ENCODE peak calls at places on chromosomes 2 and 18, in eight cellular contexts. W is cardiac fibroblast; O is effector memory CD4-positive, alpha-beta T cell; U is endodermal cell; B is tibial nerve; V is thoracic aorta; L is uterus; E is colonic mucosa. I is an unnamed sample.

GRCh38 chr2:216057688-216058193 is 23.9 kb downstream of the PECR start:
- DNase-seq in W (peak), O (peak), U (no peak), B (no peak), V (no peak), L (no peak), E (peak), I (no peak)

GRCh38 chr18:35084494-35085449 is 43.6 kb downstream of the MAPRE2 start:
- DNase-seq in W (no peak), O (no peak), U (no peak), B (no peak), V (no peak), L (no peak), E (peak), I (no peak)

GRCh38 chr2:126953483-126953882 is 54.8 kb downstream of the TEX51 start:
- DNase-seq in W (no peak), O (no peak), U (no peak), B (no peak), V (no peak), L (no peak), E (no peak), I (no peak)

GRCh38 chr2:206257345-206257744 is 17.1 kb upstream of the ZDBF2 start:
- DNase-seq in W (no peak), O (no peak), U (peak), B (no peak), V (no peak), L (no peak), E (no peak), I (no peak)

GRCh38 chr2:106638043-106638442 is 150.9 kb downstream of the CD8B2 start:
- DNase-seq in W (peak), O (no peak), U (no peak), B (no peak), V (no peak), L (no peak), E (no peak), I (no peak)

GRCh38 chr2:82954868-82955267 is 1504.2 kb downstream of the SUCLG1 start:
- DNase-seq in W (no peak), O (no peak), U (no peak), B (no peak), V (no peak), L (no peak), E (no peak), I (no peak)

GRCh38 chr2:192201116-192201515 is 6.4 kb upstream of the TMEFF2 start:
- DNase-seq in W (no peak), O (no peak), U (no peak), B (no peak), V (no peak), L (no peak), E (no peak), I (no peak)

GRCh38 chr2:216745453-216745852 is 50.1 kb upstream of the IGFBP5 start:
- DNase-seq in W (no peak), O (no peak), U (no peak), B (no peak), V (no peak), L (no peak), E (no peak), I (no peak)

GRCh38 chr2:217846321-217846743 is 156.5 kb downstream of the TNS1 start:
- DNase-seq in W (no peak), O (no peak), U (no peak), B (no peak), V (no peak), L (no peak), E (no peak), I (no peak)

GRCh38 chr2:109126501-109126860 is 2.5 kb upstream of the SH3RF3 start:
- DNase-seq in W (peak), O (no peak), U (no peak), B (no peak), V (no peak), L (no peak), E (no peak), I (no peak)

GRCh38 chr2:221431477-221431876 is 140.6 kb downstream of the EPHA4 start:
- DNase-seq in W (no peak), O (no peak), U (no peak), B (no peak), V (no peak), L (no peak), E (no peak), I (no peak)

GRCh38 chr2:47534179-47534919 is 131.4 kb downstream of the MSH2 start:
- DNase-seq in W (peak), O (no peak), U (peak), B (no peak), V (no peak), L (peak), E (peak), I (peak)

GRCh38 chr2:9319338-9319715 is 104.0 kb downstream of the ITGB1BP1 start:
- DNase-seq in W (no peak), O (no peak), U (no peak), B (no peak), V (no peak), L (no peak), E (no peak), I (no peak)
- H3K4me3 ChIP-seq in W (no peak), O (no peak), U (no peak), B (no peak), V (no peak), L (no peak), E (no peak), I (peak)

GRCh38 chr2:72545790-72546189 is 280.0 kb downstream of the EXOC6B start:
- DNase-seq in W (no peak), O (no peak), U (no peak), B (no peak), V (no peak), L (no peak), E (no peak), I (no peak)
- H3K4me3 ChIP-seq in W (no peak), O (no peak), U (no peak), B (no peak), V (no peak), L (no peak), E (no peak), I (no peak)

GRCh38 chr2:138931284-138932256 is 151.4 kb upstream of the NXPH2 start:
- DNase-seq in W (no peak), O (no peak), U (no peak), B (no peak), V (no peak), L (no peak), E (no peak), I (no peak)
- H3K4me3 ChIP-seq in W (no peak), O (no peak), U (no peak), B (no peak), V (no peak), L (no peak), E (no peak), I (no peak)

DNA sequence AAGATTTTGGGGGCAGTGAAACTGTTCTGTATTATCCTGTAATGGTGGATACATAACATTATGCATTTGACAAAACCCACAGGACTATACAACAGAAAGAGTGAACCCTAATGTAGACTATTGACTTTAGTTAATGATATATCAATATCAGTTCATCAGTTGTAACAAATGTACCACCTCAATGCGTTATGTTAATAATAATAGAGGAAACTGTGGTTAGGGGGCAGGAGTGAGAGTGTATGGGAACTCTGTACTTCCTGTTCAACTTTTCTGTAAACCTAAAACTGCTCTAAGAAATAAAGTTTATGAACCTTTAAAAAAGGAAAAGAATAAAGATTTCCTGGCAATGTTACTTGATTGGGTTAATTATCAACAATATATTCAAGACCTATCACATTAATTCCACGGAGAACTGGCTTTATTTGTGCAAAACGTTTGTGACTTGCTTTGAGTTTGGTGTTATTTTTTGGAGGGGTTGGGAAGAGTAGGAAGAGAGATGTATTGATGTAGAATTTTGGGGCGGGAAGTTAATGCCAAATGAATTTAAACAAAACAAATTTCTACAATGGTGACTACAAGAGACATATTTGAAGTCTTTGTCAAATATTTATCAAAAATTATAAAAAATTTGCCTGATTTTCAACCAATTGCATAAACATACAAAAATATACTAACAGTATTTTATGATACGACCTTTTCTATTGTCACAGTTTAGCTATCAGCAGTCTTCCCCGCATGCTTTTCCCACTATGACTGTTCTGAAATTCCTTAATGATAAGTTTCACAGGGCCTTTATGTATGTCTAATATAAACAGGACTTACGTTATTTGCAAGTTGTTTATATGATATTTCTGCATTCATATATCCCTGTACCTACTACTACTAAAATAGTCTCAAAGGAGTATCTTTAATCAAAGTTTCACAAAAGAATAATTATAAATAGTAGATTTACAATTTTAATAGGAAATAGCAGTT is 2.1 kb upstream of the RTN4 start:
- DNase-seq in W (no peak), O (no peak), U (no peak), B (no peak), V (no peak), L (no peak), E (no peak), I (no peak)
- H3K4me3 ChIP-seq in W (no peak), O (no peak), U (peak), B (no peak), V (peak), L (no peak), E (no peak), I (no peak)

DNA sequence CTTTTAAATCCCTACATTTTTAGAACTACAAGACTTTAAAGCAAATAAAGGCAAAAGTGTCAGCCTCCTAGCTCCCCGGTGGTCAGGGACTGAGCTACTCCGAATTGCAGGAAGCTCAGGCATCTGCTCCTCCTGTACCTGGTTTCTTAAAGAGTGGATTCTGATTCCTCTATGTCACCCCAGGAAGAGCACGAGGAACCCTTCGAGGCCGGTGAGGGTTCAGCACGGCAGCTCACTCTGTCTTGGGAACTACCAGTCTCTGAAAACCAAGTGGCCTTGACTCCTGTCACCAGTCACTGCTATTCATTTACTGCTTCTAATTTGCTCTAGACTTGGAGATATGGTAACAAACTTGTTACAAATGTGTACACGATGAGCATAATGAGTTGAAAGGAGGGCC is 2.3 kb downstream of the PER2 start:
- DNase-seq in W (no peak), O (no peak), U (no peak), B (no peak), V (no peak), L (no peak), E (no peak), I (no peak)
- H3K4me3 ChIP-seq in W (no peak), O (no peak), U (peak), B (no peak), V (peak), L (no peak), E (no peak), I (no peak)

DNA sequence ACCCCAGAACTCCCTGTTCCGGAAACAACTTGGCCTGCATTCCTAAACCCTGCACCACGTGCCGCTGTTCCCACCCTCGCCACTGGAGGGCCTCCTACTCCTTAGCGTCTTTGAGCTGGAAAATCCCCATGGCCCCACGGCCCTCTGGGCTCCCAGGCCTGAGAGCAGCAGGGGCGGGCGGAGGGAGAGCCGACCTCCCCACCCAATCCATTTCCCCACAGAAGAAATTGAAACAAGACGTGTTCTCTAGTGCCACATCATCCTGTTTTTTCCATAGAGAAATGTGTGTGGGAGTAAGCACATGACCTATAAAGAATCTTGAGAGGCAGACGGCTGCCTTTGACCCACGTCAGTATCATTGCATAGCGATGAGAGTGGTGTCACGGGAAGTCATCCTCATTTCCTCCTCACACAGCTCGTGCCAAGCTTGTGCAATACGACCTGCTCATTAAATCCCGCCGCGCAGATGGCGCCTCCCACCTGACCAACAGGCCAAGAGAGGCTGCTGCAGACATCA is 79.2 kb downstream of the LAMA1 start:
- DNase-seq in W (peak), O (no peak), U (peak), B (peak), V (peak), L (peak), E (peak), I (peak)
- H3K4me3 ChIP-seq in W (peak), O (no peak), U (no peak), B (peak), V (peak), L (peak), E (no peak), I (peak)

I was measured in heart right ventricle.